ENCODE peak calls at places on chromosomes 5 and 9, in four cellular contexts. H is iPS DF 6.9, W is adrenal gland, Z is mammary epithelial cell. F is an unnamed sample. For H3K36me3, the result is how much of the 10 kb centered on the place peaks cover.

GRCh38 chr5:149792540-149792939 is 62.4 kb downstream of the PPARGC1B start:
- DNase-seq in W (no peak), H (no peak), Z (no peak), F (no peak)

GRCh38 chr5:14399054-14399657 is 182.4 kb upstream of the OTULINL start:
- DNase-seq in W (no peak), Z (peak), H (no peak), F (peak)

GRCh38 chr5:1321576-1321975 is 23.3 kb downstream of the CLPTM1L start:
- DNase-seq in Z (no peak), W (no peak), H (no peak), F (no peak)

GRCh38 chr5:1336106-1336561 is 8.8 kb downstream of the CLPTM1L start:
- DNase-seq in H (no peak), W (no peak), Z (no peak), F (no peak)

GRCh38 chr5:148626986-148627385 is 27.3 kb downstream of the HTR4 start:
- DNase-seq in H (no peak), W (no peak), Z (no peak), F (no peak)

GRCh38 chr9:125361837-125362531 is 100.4 kb downstream of the GAPVD1 start:
- DNase-seq in W (no peak), H (no peak), Z (no peak), F (no peak)

GRCh38 chr5:44875661-44876250 is 67.0 kb downstream of the MRPS30 start:
- DNase-seq in W (no peak), Z (peak), H (no peak), F (no peak)

GRCh38 chr9:93086445-93087224 is 9.4 kb upstream of the CARD19 start:
- DNase-seq in Z (no peak), H (no peak), W (peak), F (no peak)

GRCh38 chr5:1037123-1037670 is 28.6 kb downstream of the NKD2 start:
- DNase-seq in Z (no peak), W (no peak), H (no peak), F (peak)

GRCh38 chr9:5052858-5053257 is 67.8 kb downstream of the JAK2 start:
- DNase-seq in W (no peak), H (no peak), Z (no peak), F (no peak)

GRCh38 chr9:119588874-119589560 is 219.8 kb upstream of the BRINP1 start:
- DNase-seq in Z (no peak), W (no peak), H (no peak), F (no peak)

GRCh38 chr5:101473483-101473882 is 570.4 kb upstream of the ST8SIA4 start:
- DNase-seq in Z (peak), W (no peak), H (no peak), F (no peak)

GRCh38 chr9:136496801-136497620 is 14.2 kb upstream of the SEC16A start:
- DNase-seq in H (no peak), Z (no peak), W (no peak), F (no peak)
- H3K36me3 ChIP-seq in H (under half), Z (under half), W (under half), F (under half)

DNA sequence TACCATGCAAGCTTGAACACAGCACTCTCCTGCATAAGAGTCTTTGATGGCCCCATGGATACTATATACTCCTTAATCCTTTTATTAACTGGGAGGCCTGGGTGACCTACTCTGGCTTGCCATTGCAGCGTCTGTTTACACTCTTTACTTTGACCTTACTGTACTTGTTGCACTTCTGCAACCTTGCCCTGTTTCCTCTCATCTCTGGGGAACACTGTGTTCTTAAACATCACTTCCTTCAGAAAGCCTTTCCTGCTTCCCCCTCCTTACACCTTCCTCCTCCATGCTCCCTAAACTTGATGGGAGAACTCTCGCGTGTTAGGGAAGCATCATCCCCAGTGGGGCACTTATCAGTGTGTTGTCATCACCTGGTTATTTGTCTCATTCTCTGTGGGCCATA is 222.3 kb downstream of the NR3C1 start:
- DNase-seq in W (no peak), H (no peak), Z (no peak), F (no peak)
- H3K36me3 ChIP-seq in W (under half), H (under half), Z (under half), F (under half)

DNA sequence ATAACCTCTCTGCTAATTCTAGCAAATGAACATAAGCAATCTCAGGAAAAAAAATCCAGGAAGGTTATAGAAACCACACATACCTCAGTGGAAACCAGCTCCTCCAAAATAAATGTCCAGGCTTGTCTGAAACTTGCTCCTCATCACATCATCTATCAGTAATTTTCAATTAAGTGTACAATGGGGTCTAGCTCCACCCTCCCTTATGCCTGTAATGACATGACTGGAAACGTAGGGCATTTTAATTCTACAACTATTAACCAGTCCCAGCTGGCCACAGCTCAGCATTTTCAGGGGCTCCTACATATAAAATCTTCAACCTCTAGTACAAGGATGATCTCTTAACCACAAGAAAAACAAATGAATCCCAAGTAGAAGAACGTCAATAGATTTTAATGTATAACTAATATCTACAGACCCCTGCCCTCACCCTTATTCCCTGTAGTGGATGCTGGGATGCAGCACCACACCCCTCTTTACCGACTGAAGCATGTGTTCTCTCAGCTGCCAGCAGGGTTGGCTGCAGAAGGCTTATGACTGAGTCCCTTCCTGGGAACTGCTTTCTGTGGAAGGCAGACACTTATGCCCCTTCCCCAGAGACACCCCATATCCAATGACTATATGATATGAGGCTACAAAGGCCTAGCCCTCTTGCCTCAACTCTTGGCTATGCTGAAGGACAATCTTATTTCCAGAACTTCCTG is 6.8 kb downstream of the TSSK1B start:
- DNase-seq in H (no peak), Z (peak), W (no peak), F (no peak)
- H3K36me3 ChIP-seq in H (under half), Z (under half), W (under half), F (under half)

DNA sequence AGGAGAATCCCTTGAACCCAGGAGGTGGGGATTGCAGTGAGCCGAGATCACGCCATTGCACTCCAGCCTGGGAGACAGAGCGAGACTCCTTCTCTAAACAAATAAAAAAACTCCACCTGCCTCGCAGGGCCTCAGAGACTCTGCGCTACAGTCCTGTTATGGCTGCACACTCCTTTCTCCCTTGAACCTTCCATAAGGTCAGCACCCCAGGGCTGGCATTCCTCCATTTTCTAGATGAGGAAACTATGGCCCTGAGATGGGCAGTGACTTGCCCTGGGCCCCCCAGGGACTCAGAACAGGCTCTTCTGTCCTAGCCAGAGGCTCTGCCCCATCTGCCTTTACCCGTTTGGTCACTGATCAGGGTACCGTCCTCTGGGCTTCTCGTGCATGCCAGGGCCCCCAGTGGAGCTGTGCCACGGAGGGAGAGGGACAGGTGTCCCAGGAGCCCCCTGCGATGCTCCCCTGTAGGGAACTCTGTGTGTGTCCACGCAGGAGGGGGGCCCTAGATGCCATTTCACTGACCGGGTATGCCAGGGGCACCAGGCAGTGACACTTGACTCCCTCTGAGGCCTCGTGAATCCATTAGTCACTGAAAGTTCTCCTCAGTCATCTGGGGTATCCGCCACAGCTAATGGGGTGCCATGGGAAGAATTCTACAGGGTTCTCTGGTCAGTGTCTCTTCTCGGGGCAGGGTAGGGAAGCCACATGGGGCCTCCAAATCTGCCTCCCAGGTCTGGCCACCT is 16.2 kb downstream of the RALGDS start:
- DNase-seq in H (no peak), W (no peak), Z (no peak), F (no peak)
- H3K36me3 ChIP-seq in H (under half), W (under half), Z (under half), F (half or more)

GRCh38 chr5:65213921-65214525 is 267.7 kb downstream of the ADAMTS6 start:
- DNase-seq in H (no peak), W (no peak), Z (peak), F (peak)
- H3K36me3 ChIP-seq in H (under half), W (under half), Z (under half), F (under half)

DNA sequence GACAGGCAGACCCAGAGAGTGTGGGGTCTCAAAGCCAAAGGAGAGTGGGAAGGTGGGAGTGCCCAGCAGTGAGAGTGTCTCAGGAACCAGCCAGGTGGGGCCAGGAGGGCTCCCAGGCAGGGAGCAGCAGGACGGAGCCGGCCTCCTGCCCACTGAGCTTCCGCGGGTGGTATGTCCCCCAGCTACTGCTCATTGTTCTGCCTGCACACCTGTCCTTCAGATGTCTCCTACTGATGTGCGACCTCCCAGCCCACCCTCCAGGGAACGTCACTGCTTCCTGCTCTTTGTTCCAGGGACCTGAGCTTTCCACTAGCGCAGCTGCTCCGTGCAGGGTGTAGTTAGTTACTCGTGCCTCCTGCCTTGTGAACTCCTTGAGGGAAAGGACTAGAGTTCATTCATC is 129.2 kb downstream of the DAB2IP start:
- DNase-seq in W (peak), H (no peak), Z (no peak), F (peak)
- H3K36me3 ChIP-seq in W (under half), H (under half), Z (under half), F (under half)

GRCh38 chr5:50770441-50770840 is 104.0 kb downstream of the PARP8 start:
- DNase-seq in Z (no peak), W (no peak), H (no peak), F (no peak)
- H3K36me3 ChIP-seq in Z (under half), W (under half), H (under half), F (under half)

GRCh38 chr9:703392-703791 is 138.1 kb upstream of the DMRT1 start:
- DNase-seq in W (no peak), Z (no peak), H (no peak), F (no peak)

GRCh38 chr9:699396-699795 is 142.1 kb upstream of the DMRT1 start:
- DNase-seq in Z (no peak), H (no peak), W (no peak), F (no peak)

GRCh38 chr9:698276-698675 is 143.2 kb upstream of the DMRT1 start:
- DNase-seq in W (no peak), H (no peak), Z (no peak), F (no peak)

GRCh38 chr9:698937-699336 is 142.6 kb upstream of the DMRT1 start:
- DNase-seq in H (no peak), Z (no peak), W (no peak), F (no peak)

GRCh38 chr9:700365-701282 is 140.9 kb upstream of the DMRT1 start:
- DNase-seq in H (no peak), Z (no peak), W (no peak), F (no peak)
- H3K36me3 ChIP-seq in H (under half), Z (under half), W (under half), F (under half)

GRCh38 chr5:32055891-32056866 is 117.9 kb downstream of the GOLPH3 start:
- DNase-seq in W (no peak), Z (no peak), H (no peak), F (no peak)
- H3K36me3 ChIP-seq in W (under half), Z (under half), H (under half), F (under half)

GRCh38 chr5:172055421-172055820 is 49.0 kb upstream of the FBXW11 start:
- DNase-seq in H (no peak), Z (no peak), W (peak), F (no peak)

GRCh38 chr5:172055996-172056395 is 49.6 kb upstream of the FBXW11 start:
- DNase-seq in H (no peak), W (no peak), Z (no peak), F (no peak)

GRCh38 chr5:172051643-172052362 is 45.4 kb upstream of the FBXW11 start:
- DNase-seq in H (no peak), W (peak), Z (no peak), F (no peak)

GRCh38 chr5:172052454-172053236 is 46.2 kb upstream of the FBXW11 start:
- DNase-seq in Z (no peak), H (no peak), W (peak), F (no peak)

DNA sequence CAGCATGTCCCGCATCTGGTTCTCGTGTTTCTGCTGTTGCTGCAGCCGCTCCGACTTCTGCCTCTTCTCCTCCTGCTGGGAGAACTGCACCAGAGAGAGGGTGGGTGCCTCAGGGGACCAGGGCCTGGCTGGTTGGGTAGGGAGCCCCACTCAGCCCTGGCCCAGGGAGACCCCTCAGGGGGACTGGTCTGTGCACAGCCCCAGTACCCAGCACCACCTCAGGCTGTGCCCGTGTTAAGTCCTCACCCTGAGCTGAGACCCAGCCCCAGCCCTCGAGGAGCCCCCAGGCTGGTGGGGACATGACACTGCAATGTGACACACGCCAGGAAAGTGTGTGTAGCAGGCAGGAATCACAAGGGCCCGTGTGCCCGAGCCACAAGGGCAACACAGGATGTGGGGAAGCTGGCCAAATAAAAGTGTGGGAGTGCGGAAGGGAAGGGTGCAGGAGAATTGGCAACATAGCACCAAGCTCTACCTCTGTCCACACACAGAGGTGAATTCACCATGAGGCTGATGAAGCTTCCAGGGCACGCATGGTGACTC is 48.2 kb upstream of the FBXW11 start:
- DNase-seq in W (peak), H (no peak), Z (no peak), F (no peak)
- H3K36me3 ChIP-seq in W (under half), H (under half), Z (under half), F (under half)

F was measured in BE2C.